ENCODE peak calls at places on chromosomes 5 and 9, in five cellular contexts. M is left ventricle myocardium inferior, O is epithelial cell of prostate, L is cardiac muscle cell, P is left lung. H is an unnamed sample.

GRCh38 chr5:126366199-126366560 is 57.0 kb upstream of the GRAMD2B start:
- DNase-seq in O (no peak), M (no peak), L (no peak), P (no peak), H (no peak)

GRCh38 chr5:18465833-18466681 is 831.8 kb downstream of the TAF11L14 start:
- DNase-seq in L (peak), M (no peak), O (no peak), P (peak), H (peak)

GRCh38 chr9:99400184-99400731 is 178.2 kb downstream of the SEC61B start:
- DNase-seq in P (no peak), O (no peak), M (peak), L (peak), H (no peak)

GRCh38 chr9:89686134-89686533 is 81.3 kb downstream of the GADD45G start:
- DNase-seq in M (no peak), O (peak), P (no peak), L (no peak), H (no peak)

GRCh38 chr5:133331866-133332731 is 280.2 kb downstream of the FSTL4 start:
- DNase-seq in L (no peak), M (no peak), P (no peak), O (no peak), H (no peak)

GRCh38 chr9:109399258-109399767 is 78.5 kb upstream of the EPB41L4B start:
- DNase-seq in O (no peak), M (no peak), P (no peak), L (no peak), H (no peak)

GRCh38 chr9:125649315-125649714 is 57.7 kb downstream of the MAPKAP1 start:
- DNase-seq in L (no peak), M (no peak), O (peak), P (peak), H (no peak)

GRCh38 chr9:106286249-106286648 is 576.7 kb upstream of the ZNF462 start:
- DNase-seq in M (no peak), P (no peak), L (peak), O (no peak), H (peak)

GRCh38 chr9:131678499-131679111 is 61.3 kb downstream of the RAPGEF1 start:
- DNase-seq in L (peak), O (peak), P (peak), M (peak), H (no peak)

GRCh38 chr5:142086229-142086628 is 22.4 kb upstream of the NDFIP1 start:
- DNase-seq in L (no peak), O (no peak), P (no peak), M (no peak), H (no peak)

GRCh38 chr9:34898846-34899245 is 59.2 kb upstream of the PHF24 start:
- DNase-seq in P (no peak), M (no peak), O (no peak), L (no peak), H (peak)

GRCh38 chr5:133240425-133241091 is 188.7 kb downstream of the HSPA4 start:
- DNase-seq in O (peak), L (no peak), M (no peak), P (peak), H (no peak)

GRCh38 chr5:141127305-141127704 is 5.7 kb downstream of the PCDHB4 start:
- DNase-seq in O (no peak), M (no peak), P (no peak), L (no peak), H (no peak)

GRCh38 chr9:35811364-35812024 is 568 bp downstream of the SPAG8 start:
- DNase-seq in L (no peak), M (peak), O (no peak), P (no peak), H (no peak)

GRCh38 chr5:139660916-139661814 is 13.0 kb downstream of the CXXC5 start:
- DNase-seq in M (peak), O (peak), L (no peak), P (peak), H (peak)

GRCh38 chr9:127122176-127123151 is at the start of gene ANGPTL2:
- DNase-seq in L (peak), O (no peak), P (peak), M (peak), H (peak)

GRCh38 chr9:37971107-37971459 is 67.2 kb upstream of the SLC25A51 start:
- DNase-seq in L (no peak), M (no peak), O (no peak), P (no peak), H (no peak)

GRCh38 chr5:102958481-102959011 is 161.4 kb downstream of the GIN1 start:
- DNase-seq in P (no peak), M (no peak), L (no peak), O (no peak), H (no peak)

GRCh38 chr5:174424219-174425053 is 299.9 kb upstream of the MSX2 start:
- DNase-seq in L (peak), P (no peak), O (no peak), M (no peak), H (peak)

GRCh38 chr5:110092955-110093785 is 403.4 kb downstream of the MAN2A1 start:
- DNase-seq in M (no peak), P (no peak), O (no peak), L (no peak), H (no peak)

GRCh38 chr9:78400496-78400895 is 103.6 kb downstream of the PSAT1 start:
- DNase-seq in L (no peak), P (no peak), M (no peak), O (no peak), H (no peak)

GRCh38 chr5:154753792-154754191 is 1.4 kb upstream of the LARP1 start:
- DNase-seq in M (peak), L (peak), O (no peak), P (peak), H (no peak)

GRCh38 chr9:4152876-4153275 is 147.0 kb downstream of the GLIS3 start:
- DNase-seq in P (no peak), M (no peak), O (no peak), L (no peak), H (no peak)

GRCh38 chr9:37611961-37612360 is 19.6 kb upstream of the TOMM5 start:
- DNase-seq in M (no peak), O (no peak), P (no peak), L (no peak), H (no peak)

GRCh38 chr9:31715250-31715649 is 669.2 kb upstream of the ACO1 start:
- DNase-seq in L (no peak), O (no peak), P (no peak), M (no peak), H (no peak)

GRCh38 chr9:35028341-35028740 is 38.8 kb downstream of the DNAJB5 start:
- DNase-seq in P (no peak), M (no peak), O (no peak), L (no peak), H (no peak)

GRCh38 chr5:141503699-141504098 is 14.8 kb downstream of the PCDHGC5 start:
- DNase-seq in O (no peak), P (no peak), M (no peak), L (no peak), H (no peak)

GRCh38 chr9:21555911-21556310 is 73.8 kb upstream of the IFNE start:
- DNase-seq in O (no peak), M (no peak), P (no peak), L (no peak), H (no peak)

GRCh38 chr5:113336975-113337374 is 97.8 kb downstream of the TSSK1B start:
- DNase-seq in P (no peak), M (no peak), O (no peak), L (peak), H (peak)

GRCh38 chr9:128910906-128911305 is 9.9 kb upstream of the PHYHD1 start:
- DNase-seq in M (no peak), L (no peak), P (no peak), O (no peak), H (no peak)

GRCh38 chr5:75368391-75368790 is 31.4 kb downstream of the HMGCR start:
- DNase-seq in O (no peak), M (no peak), P (no peak), L (no peak), H (no peak)

DNA sequence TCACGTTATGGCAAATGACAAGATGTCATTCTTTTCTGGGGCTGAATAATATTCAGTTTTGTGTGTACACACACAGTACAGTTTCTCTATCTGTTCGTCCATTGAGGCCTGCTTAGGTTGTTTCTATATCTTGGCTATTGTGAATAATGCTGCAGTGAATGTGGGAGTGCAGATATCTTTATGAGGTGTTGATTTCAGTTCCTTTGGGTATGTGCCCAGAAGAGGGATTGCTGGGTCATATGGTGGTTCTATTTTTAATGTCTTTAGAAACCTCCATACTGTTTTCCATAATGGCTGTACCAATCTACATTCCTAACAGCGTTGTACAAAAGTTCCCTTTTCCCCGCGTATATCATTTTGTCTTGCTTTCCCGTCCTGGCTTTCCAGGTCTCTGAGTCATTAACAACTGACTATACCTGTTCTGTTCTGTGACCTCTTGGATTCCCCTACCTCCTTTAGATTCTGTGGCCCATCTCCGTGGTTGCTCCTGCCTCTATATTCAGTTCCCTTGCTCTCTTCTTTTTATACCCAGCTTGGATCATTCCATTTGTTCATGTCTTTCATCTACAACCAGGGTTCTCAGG is 6.8 kb downstream of the SNX30 start:
- DNase-seq in P (no peak), M (no peak), L (no peak), O (no peak), H (no peak)
- H3K27ac ChIP-seq in P (no peak), M (peak), L (no peak), O (no peak), H (no peak)

GRCh38 chr5:68086857-68087256 is 128.7 kb upstream of the PIK3R1 start:
- DNase-seq in L (no peak), O (no peak), P (peak), M (peak), H (peak)
- H3K27ac ChIP-seq in L (no peak), O (no peak), P (peak), M (peak), H (peak)

GRCh38 chr5:173316463-173317020 is 11.7 kb downstream of the STC2 start:
- DNase-seq in O (no peak), M (no peak), L (no peak), P (no peak), H (no peak)
- H3K27ac ChIP-seq in O (peak), M (peak), L (peak), P (no peak), H (no peak)

GRCh38 chr5:149002761-149003689 is 59.8 kb downstream of the SH3TC2 start:
- DNase-seq in O (no peak), P (no peak), L (peak), M (no peak), H (no peak)
- H3K27ac ChIP-seq in O (peak), P (no peak), L (peak), M (no peak), H (no peak)

GRCh38 chr9:7237473-7238243 is 479.9 kb downstream of the KDM4C start:
- DNase-seq in P (no peak), O (no peak), M (no peak), L (no peak), H (no peak)
- H3K27ac ChIP-seq in P (no peak), O (no peak), M (no peak), L (no peak), H (no peak)

GRCh38 chr5:179270581-179271300 is 74.5 kb downstream of the ADAMTS2 start:
- DNase-seq in M (peak), O (no peak), P (peak), L (no peak), H (no peak)
- H3K27ac ChIP-seq in M (peak), O (no peak), P (peak), L (no peak), H (no peak)

DNA sequence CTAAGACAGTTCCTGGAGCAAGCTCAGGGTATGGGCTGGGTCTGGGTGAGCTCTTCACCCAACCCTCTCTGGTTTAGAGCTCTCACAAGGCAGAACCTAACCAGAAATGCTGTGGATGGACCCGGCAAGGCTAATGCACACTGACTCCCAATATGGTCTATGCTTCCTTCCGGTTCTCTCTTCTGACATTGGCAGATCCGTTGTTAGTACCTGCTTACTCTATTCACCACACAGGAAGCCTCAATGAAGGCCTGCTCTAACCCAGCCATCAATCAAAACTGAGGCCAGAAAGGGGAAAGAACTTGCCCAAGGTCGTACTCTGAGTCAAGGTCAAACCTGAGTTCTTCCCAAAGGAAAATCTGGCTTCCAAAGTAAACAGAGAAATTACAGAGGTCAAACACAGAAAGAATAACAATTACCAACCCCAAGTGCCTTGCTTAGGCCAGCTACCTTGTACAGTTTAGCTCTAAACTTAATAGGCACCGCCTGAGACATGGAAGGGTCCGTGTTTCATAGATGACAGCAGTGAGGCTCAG is 46.0 kb upstream of the AKNA start:
- DNase-seq in L (no peak), M (no peak), O (no peak), P (no peak), H (no peak)
- H3K27ac ChIP-seq in L (no peak), M (no peak), O (no peak), P (no peak), H (no peak)

H was measured in caudate nucleus.